ENCODE peak calls at places on chromosomes 12 and 14, in four cellular contexts. Z, A, B and J are unnamed samples.

GRCh38 chr12:99450231-99450630 is 197.3 kb upstream of the GARIN6 start:
- DNase-seq in Z (no peak), A (no peak), B (no peak), J (no peak)

GRCh38 chr12:114371733-114372132 is 34.2 kb downstream of the TBX5 start:
- DNase-seq in Z (no peak), A (no peak), B (no peak), J (no peak)

GRCh38 chr12:98821849-98822248 is 176.8 kb downstream of the APAF1 start:
- DNase-seq in Z (no peak), A (no peak), B (no peak), J (no peak)

GRCh38 chr12:6608592-6609311 is 1.6 kb upstream of the CHD4 start:
- DNase-seq in Z (peak), A (no peak), B (peak), J (no peak)

GRCh38 chr14:33120966-33121365 is 182.3 kb downstream of the NPAS3 start:
- DNase-seq in Z (no peak), A (no peak), B (no peak), J (no peak)

GRCh38 chr14:57480044-57480443 is 13.6 kb downstream of the CCDC198 start:
- DNase-seq in Z (no peak), A (no peak), B (no peak), J (no peak)

GRCh38 chr12:92396647-92397258 is 251.1 kb upstream of the BTG1 start:
- DNase-seq in Z (no peak), A (no peak), B (peak), J (peak)

GRCh38 chr12:15535287-15535895 is 213.1 kb downstream of the PTPRO start:
- DNase-seq in Z (no peak), A (no peak), B (no peak), J (no peak)

GRCh38 chr14:79111963-79112362 is 941.8 kb downstream of the NRXN3 start:
- DNase-seq in Z (no peak), A (no peak), B (no peak), J (peak)

GRCh38 chr12:110545812-110546211 is 37.3 kb downstream of the PPTC7 start:
- DNase-seq in Z (no peak), A (no peak), B (no peak), J (peak)

GRCh38 chr14:39140170-39140569 is 26.0 kb downstream of the GEMIN2 start:
- DNase-seq in Z (no peak), A (no peak), B (no peak), J (no peak)

GRCh38 chr14:65788876-65789859 is 376.6 kb downstream of the FUT8 start:
- DNase-seq in Z (peak), A (no peak), B (no peak), J (no peak)

GRCh38 chr14:92408186-92408585 is 85.2 kb downstream of the SLC24A4 start:
- DNase-seq in Z (no peak), A (no peak), B (no peak), J (peak)

GRCh38 chr14:68248481-68249255 is 429.1 kb downstream of the RAD51B start:
- DNase-seq in Z (peak), A (peak), B (peak), J (peak)

GRCh38 chr12:109951136-109951535 is 45.0 kb downstream of the GIT2 start:
- DNase-seq in Z (no peak), A (no peak), B (no peak), J (peak)

GRCh38 chr12:104372048-104372720 is 68.6 kb downstream of the EID3 start:
- DNase-seq in Z (no peak), A (no peak), B (no peak), J (no peak)

GRCh38 chr12:60501124-60501729 is 905.4 kb downstream of the SLC16A7 start:
- DNase-seq in Z (no peak), A (no peak), B (no peak), J (no peak)

GRCh38 chr12:98754095-98754494 is 109.0 kb downstream of the APAF1 start:
- DNase-seq in Z (peak), A (peak), B (peak), J (peak)

GRCh38 chr14:49946320-49947141 is 53.6 kb downstream of the ARF6 start:
- DNase-seq in Z (peak), A (no peak), B (peak), J (peak)

GRCh38 chr12:53674977-53675700 is 744 bp downstream of the ATP5MC2 start:
- DNase-seq in Z (no peak), A (no peak), B (no peak), J (no peak)

GRCh38 chr14:99241314-99242035 is 30.5 kb downstream of the BCL11B start:
- DNase-seq in Z (no peak), A (no peak), B (no peak), J (no peak)

GRCh38 chr14:99242238-99242637 is 29.8 kb downstream of the BCL11B start:
- DNase-seq in Z (no peak), A (no peak), B (no peak), J (no peak)

GRCh38 chr14:99244960-99245340 is 27.0 kb downstream of the BCL11B start:
- DNase-seq in Z (no peak), A (no peak), B (no peak), J (no peak)

GRCh38 chr14:99244299-99244959 is 27.6 kb downstream of the BCL11B start:
- DNase-seq in Z (no peak), A (no peak), B (no peak), J (no peak)

DNA sequence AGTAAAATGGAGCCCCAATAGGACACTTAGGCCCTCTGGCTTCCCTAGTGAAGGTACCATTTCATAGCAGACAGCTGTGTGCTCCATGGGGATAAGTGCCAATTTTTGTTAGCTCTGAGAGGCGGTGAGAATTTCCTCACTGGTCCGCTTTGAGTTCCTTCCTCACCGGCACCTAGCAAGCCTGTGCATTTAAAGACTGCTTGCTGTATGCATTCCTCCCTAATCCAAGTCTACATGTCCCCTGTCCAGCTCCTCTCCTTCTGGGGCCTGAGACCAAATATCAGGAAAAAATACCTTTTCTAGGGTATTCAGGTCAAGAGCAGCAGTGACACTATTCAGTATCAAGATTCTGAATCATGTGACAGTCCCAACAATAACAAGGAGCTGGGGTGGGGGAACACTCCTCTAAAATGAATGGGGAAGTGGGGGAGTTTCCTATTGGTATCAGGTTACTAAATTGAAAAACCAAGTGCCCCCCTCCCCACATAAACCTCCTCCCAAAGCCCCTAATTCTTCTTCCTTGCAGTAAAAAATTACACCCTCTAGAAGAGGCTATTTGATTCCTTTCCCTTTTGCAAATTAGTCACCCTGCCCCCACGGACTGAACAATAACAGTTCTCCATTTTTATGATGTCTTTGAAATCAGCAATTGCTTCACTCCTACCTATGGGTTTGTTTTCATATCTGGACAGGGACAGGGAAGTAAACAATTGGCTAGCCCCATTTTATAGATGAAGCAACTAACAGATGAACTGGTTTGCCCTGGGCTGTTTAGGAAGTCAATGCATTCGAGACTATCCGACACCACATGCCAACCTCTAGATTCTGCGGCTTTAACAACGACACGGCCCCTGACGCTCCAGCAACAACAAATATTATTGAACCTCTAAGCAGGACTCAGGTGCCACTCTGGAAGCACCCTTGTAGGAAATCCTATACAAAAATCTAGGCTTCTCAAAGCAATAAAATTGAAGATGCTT is 28.9 kb downstream of the BCL11B start:
- DNase-seq in Z (no peak), A (no peak), B (no peak), J (no peak)
- H3K9ac ChIP-seq in Z (no peak), A (no peak), B (no peak), J (no peak)

GRCh38 chr14:24952851-24953666 is 96.9 kb downstream of the STXBP6 start:
- DNase-seq in Z (peak), A (no peak), B (peak), J (peak)
- TF ChIP-seq BHLHE40 in Z (no peak), A (no peak), B (no peak), J (no peak)

GRCh38 chr12:121514184-121514742 is 66.6 kb downstream of the KDM2B start:
- DNase-seq in Z (no peak), A (no peak), B (peak), J (no peak)
- H3K9ac ChIP-seq in Z (no peak), A (no peak), B (no peak), J (no peak)

GRCh38 chr14:61569783-61570182 is 125.5 kb upstream of the HIF1A start:
- DNase-seq in Z (peak), A (no peak), B (no peak), J (peak)
- TF ChIP-seq BHLHE40 in Z (no peak), A (no peak), B (no peak), J (no peak)

DNA sequence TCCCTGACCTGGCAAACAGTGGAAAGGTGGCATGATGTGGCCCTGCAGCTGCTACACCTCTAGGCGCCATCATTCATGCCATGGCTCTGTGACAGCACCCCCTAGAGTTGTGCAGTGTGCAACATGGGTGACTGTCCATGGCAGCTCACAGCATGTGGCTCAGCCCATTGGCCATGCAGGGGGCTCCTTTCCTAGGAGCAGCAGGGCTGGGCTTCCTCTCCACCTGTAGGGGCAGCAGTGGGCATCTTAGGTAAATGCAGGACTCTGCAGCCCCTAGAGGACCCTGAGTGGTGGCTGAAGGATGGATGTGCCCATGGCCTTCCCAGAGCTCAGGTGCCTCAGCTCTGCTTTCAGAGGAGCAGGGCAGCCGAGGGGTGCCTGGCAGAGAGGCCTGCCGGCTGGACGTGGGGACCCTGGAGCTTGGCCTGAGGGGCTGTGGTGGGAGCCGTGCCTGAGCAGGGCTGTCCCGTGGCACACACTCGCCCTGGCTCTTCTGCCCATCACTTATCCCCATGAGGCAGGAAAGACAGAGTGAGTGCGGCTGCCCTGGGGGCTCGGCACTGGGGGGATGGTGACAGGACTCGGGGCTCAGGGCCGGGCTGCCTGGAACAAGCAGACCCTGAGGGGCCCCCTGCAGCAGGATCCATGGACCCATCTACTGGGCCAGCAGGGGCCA is 7.4 kb downstream of the ADSS1 start:
- DNase-seq in Z (peak), A (no peak), B (peak), J (no peak)
- H3K9ac ChIP-seq in Z (no peak), A (no peak), B (no peak), J (no peak)

GRCh38 chr12:84912191-84913142 is at the start of gene SLC6A15:
- DNase-seq in Z (no peak), A (no peak), B (no peak), J (peak)

GRCh38 chr12:84910549-84911241 is 1.9 kb downstream of the SLC6A15 start:
- DNase-seq in Z (no peak), A (no peak), B (no peak), J (no peak)

GRCh38 chr12:84913151-84913550 is 552 bp upstream of the SLC6A15 start:
- DNase-seq in Z (no peak), A (no peak), B (no peak), J (no peak)

DNA sequence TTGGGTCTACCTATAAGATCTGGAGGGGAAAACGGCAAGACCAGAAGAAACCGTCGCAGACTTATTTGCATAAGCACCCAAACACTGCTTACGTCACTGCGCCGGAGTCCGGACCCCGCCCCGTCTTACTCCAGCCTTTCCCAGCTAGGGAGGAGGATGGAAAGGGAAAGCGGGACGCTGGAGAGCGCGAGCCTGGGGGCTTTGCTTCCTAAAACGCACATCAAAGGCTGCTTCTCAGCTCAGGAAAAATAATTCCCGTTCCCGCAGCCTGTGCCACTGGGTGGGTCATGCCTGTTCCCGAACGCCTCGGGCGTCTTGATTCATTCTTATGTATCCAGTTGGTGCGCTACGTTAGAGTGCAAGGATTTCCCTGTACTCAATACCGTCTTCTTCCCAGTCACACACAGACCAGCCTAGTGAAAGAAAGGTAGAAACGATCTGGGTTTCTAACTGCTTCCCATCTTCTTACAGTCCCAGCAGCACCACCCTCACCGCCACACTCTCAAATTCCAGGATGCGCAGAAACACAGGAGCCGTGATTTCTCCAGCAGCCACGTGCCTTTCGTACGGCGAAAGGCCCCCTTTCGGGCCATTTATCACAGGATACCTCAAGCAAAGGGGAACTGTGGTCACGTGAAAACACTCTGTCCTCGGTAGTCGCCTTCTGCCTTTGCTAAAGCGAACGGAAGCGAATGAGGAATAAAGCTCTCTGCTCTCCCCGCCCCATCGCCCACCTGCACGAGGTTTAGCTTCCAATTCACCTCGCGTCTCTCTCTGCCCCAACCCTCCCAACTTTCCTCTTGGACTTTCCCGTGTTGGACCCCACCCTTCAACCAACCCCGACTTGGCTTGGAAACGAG is 1.0 kb downstream of the SLC6A15 start:
- DNase-seq in Z (no peak), A (no peak), B (no peak), J (peak)
- TF ChIP-seq BHLHE40 in Z (no peak), A (no peak), B (no peak), J (no peak)

DNA sequence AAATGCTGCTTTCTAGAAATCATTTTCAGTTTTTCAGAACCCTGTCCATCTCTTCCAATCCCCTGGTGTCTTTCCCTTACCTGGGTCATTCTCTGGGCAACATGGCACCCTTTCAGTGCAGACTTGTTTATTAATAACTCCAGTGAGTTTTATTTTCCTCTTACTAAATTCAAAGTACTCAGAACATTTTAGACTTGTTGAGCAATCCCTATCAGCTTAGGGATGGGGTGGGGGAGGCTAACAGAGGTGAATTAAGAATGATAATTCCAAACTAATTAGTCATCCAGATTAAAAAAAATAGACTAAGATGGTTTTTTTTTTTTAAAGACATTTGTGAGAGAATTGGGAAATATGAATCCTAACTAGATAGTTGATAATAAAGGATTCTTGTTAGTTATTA is 10.7 kb downstream of the GPRC5A start:
- DNase-seq in Z (no peak), A (no peak), B (no peak), J (peak)
- H3K9ac ChIP-seq in Z (no peak), A (no peak), B (no peak), J (peak)

DNA sequence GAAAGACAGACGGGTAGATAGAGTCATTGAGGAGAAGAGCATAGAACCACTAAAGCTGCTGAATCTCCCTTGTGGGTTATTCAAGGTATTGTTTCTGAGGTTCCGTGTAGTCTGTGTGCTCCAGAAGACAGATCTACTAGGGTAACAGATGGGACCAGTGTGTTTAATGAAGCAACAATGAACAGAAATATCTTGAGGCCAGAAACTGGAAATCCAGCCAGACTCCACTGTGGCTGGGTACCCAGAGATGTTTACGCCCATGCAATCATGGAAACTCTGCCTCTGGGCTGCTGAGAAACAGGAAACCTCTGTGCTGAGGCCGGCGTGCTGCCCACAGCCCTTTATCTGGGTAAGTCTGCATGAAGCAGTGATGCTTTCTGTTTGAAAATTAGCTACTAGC is 8.3 kb downstream of the PROX2 start:
- DNase-seq in Z (no peak), A (no peak), B (no peak), J (peak)
- TF ChIP-seq BHLHE40 in Z (no peak), A (no peak), B (no peak), J (no peak)

DNA sequence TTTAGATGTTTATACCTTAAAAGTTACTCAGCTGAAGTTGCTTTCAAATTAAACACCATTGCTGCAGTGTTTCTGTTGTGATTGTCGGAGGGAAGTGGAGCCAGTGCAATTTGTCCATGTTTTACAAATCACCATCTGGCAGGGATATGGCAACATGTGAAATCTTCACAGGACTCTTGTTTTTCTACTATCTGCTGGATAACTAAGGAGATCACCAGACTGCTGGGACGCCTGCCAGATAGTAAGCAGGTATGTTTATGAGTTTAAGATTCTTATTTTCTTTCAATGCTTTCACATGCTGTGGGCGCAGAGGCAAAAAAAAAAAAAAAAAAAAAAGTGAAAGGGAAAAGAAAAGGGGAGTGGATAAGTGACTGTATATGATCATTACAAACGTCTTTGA is 100.3 kb upstream of the SOX5 start:
- DNase-seq in Z (no peak), A (no peak), B (no peak), J (no peak)
- H3K9ac ChIP-seq in Z (no peak), A (no peak), B (no peak), J (no peak)

GRCh38 chr12:119705182-119705581 is 37.2 kb downstream of the PRKAB1 start:
- DNase-seq in Z (no peak), A (no peak), B (no peak), J (no peak)

GRCh38 chr12:119699199-119699765 is 31.3 kb downstream of the PRKAB1 start:
- DNase-seq in Z (no peak), A (no peak), B (no peak), J (no peak)

GRCh38 chr12:119700078-119700477 is 32.1 kb downstream of the PRKAB1 start:
- DNase-seq in Z (no peak), A (no peak), B (no peak), J (no peak)

GRCh38 chr12:119704065-119704747 is 36.3 kb downstream of the PRKAB1 start:
- DNase-seq in Z (no peak), A (no peak), B (no peak), J (peak)
- TF ChIP-seq BHLHE40 in Z (no peak), A (no peak), B (no peak), J (no peak)